ENCODE peak calls at places on chromosomes 2 and 18, in five cellular contexts. L is NK-92 treated with Interleukin-12 subunit alpha and Interleukin-12 subunit beta, amount 100 ng/mL, for 24 hours; F is ACHN; B is CD8-positive, alpha-beta memory T cell; O is HuH-7. W is an unnamed sample.

GRCh38 chr2:197998702-197999101 is 194.3 kb downstream of the PLCL1 start:
- DNase-seq in O (no peak), B (no peak), L (no peak), F (no peak), W (no peak)

GRCh38 chr2:176001281-176001902 is 675 bp downstream of the LNPK start:
- DNase-seq in L (no peak), O (peak), F (peak), B (peak), W (peak)

GRCh38 chr18:25351773-25352628 is at the start of gene ZNF521:
- DNase-seq in O (peak), L (no peak), F (peak), B (peak), W (peak)

GRCh38 chr2:42918041-42918440 is 125.7 kb upstream of the HAAO start:
- DNase-seq in B (no peak), L (no peak), F (no peak), O (no peak), W (no peak)

GRCh38 chr2:225353579-225354085 is 45.9 kb upstream of the NYAP2 start:
- DNase-seq in O (no peak), B (no peak), L (no peak), F (no peak), W (no peak)

GRCh38 chr2:234288974-234289455 is 207.9 kb downstream of the ARL4C start:
- DNase-seq in O (peak), B (peak), L (peak), F (peak), W (peak)

GRCh38 chr2:133503323-133503722 is 64.9 kb downstream of the NCKAP5 start:
- DNase-seq in O (no peak), L (no peak), B (no peak), F (no peak), W (no peak)

GRCh38 chr2:64062840-64063239 is 43.6 kb upstream of the VPS54 start:
- DNase-seq in B (no peak), F (no peak), O (no peak), L (no peak), W (no peak)

GRCh38 chr18:74963820-74964446 is 245.0 kb downstream of the PTGR3 start:
- DNase-seq in F (peak), L (no peak), O (no peak), B (no peak), W (peak)

GRCh38 chr2:19819097-19820065 is 82.4 kb downstream of the TTC32 start:
- DNase-seq in O (no peak), F (no peak), L (no peak), B (no peak), W (no peak)

GRCh38 chr2:1117569-1117968 is 166.9 kb downstream of the SNTG2 start:
- DNase-seq in F (no peak), L (no peak), B (no peak), O (no peak), W (no peak)

GRCh38 chr2:3536682-3537632 is 17.6 kb upstream of the ADI1 start:
- DNase-seq in B (no peak), O (peak), F (peak), L (no peak), W (peak)